ENCODE peak calls at places on chromosomes 6 and 20, in five cellular contexts. One of them, this sample, is unnamed.

GRCh38 chr20:46704714-46705377 is 4.6 kb upstream of the SLC2A10 start:
- DNase-seq in glutamatergic neuron: no peak
- DNase-seq in A549: no peak
- DNase-seq in choroid plexus epithelial cell: no peak
- DNase-seq in Panc1: no peak
- DNase-seq in this sample: no peak

GRCh38 chr20:63597651-63598478 is 23.8 kb upstream of the HELZ2 start:
- DNase-seq in glutamatergic neuron: no peak
- DNase-seq in A549: no peak
- DNase-seq in choroid plexus epithelial cell: no peak
- DNase-seq in Panc1: no peak
- DNase-seq in this sample: no peak

GRCh38 chr20:2698186-2698817 is 5.7 kb downstream of the EBF4 start:
- DNase-seq in glutamatergic neuron: no peak
- DNase-seq in A549: no peak
- DNase-seq in choroid plexus epithelial cell: no peak
- DNase-seq in Panc1: no peak
- DNase-seq in this sample: no peak

GRCh38 chr6:169906741-169907418 is 155.5 kb downstream of the ERMARD start:
- DNase-seq in glutamatergic neuron: no peak
- DNase-seq in A549: no peak
- DNase-seq in choroid plexus epithelial cell: no peak
- DNase-seq in Panc1: no peak
- DNase-seq in this sample: no peak

GRCh38 chr6:131954775-131955107 is 3.6 kb upstream of the CCN2 start:
- DNase-seq in glutamatergic neuron: no peak
- DNase-seq in A549: peak
- DNase-seq in choroid plexus epithelial cell: peak
- DNase-seq in Panc1: peak
- DNase-seq in this sample: no peak

GRCh38 chr20:23361108-23361650 is 803 bp upstream of the GZF1 start:
- DNase-seq in glutamatergic neuron: no peak
- DNase-seq in A549: peak
- DNase-seq in choroid plexus epithelial cell: peak
- DNase-seq in Panc1: no peak
- DNase-seq in this sample: no peak

GRCh38 chr6:53284901-53285300 is 63.8 kb downstream of the ELOVL5 start:
- DNase-seq in glutamatergic neuron: no peak
- DNase-seq in A549: no peak
- DNase-seq in choroid plexus epithelial cell: no peak
- DNase-seq in Panc1: no peak
- DNase-seq in this sample: no peak

GRCh38 chr6:6840831-6841263 is 252.3 kb downstream of the LY86 start:
- DNase-seq in glutamatergic neuron: no peak
- DNase-seq in A549: no peak
- DNase-seq in choroid plexus epithelial cell: no peak
- DNase-seq in Panc1: no peak
- DNase-seq in this sample: peak

GRCh38 chr20:56391596-56392281 is at the start of gene AURKA:
- DNase-seq in glutamatergic neuron: no peak
- DNase-seq in A549: no peak
- DNase-seq in choroid plexus epithelial cell: peak
- DNase-seq in Panc1: no peak
- DNase-seq in this sample: no peak

GRCh38 chr6:88983532-88983931 is 20.1 kb upstream of the RNGTT start:
- DNase-seq in glutamatergic neuron: peak
- DNase-seq in A549: peak
- DNase-seq in choroid plexus epithelial cell: peak
- DNase-seq in Panc1: no peak
- DNase-seq in this sample: no peak

GRCh38 chr6:167122041-167122826 is 662 bp upstream of the CCR6 start:
- DNase-seq in glutamatergic neuron: no peak
- DNase-seq in A549: no peak
- DNase-seq in choroid plexus epithelial cell: no peak
- DNase-seq in Panc1: no peak
- DNase-seq in this sample: no peak

GRCh38 chr20:35768731-35769664 is 2.8 kb upstream of the PHF20 start:
- DNase-seq in glutamatergic neuron: peak
- DNase-seq in A549: peak
- DNase-seq in choroid plexus epithelial cell: peak
- DNase-seq in Panc1: peak
- DNase-seq in this sample: peak

GRCh38 chr6:37483917-37484785 is 15.5 kb downstream of the CCDC167 start:
- DNase-seq in glutamatergic neuron: peak
- DNase-seq in A549: peak
- DNase-seq in choroid plexus epithelial cell: peak
- DNase-seq in Panc1: no peak
- DNase-seq in this sample: peak

GRCh38 chr20:19735446-19735845 is 22.6 kb upstream of the RIN2 start:
- DNase-seq in glutamatergic neuron: peak
- DNase-seq in A549: peak
- DNase-seq in choroid plexus epithelial cell: peak
- DNase-seq in Panc1: peak
- DNase-seq in this sample: no peak

GRCh38 chr20:39264506-39265172 is 302.5 kb downstream of the DHX35 start:
- DNase-seq in glutamatergic neuron: peak
- DNase-seq in A549: peak
- DNase-seq in choroid plexus epithelial cell: peak
- DNase-seq in Panc1: peak
- DNase-seq in this sample: peak

GRCh38 chr20:21539512-21539911 is 25.6 kb upstream of the NKX2-2 start:
- DNase-seq in glutamatergic neuron: no peak
- DNase-seq in A549: no peak
- DNase-seq in choroid plexus epithelial cell: no peak
- DNase-seq in Panc1: no peak
- DNase-seq in this sample: no peak

GRCh38 chr6:44571510-44571909 is 184.0 kb downstream of the CDC5L start:
- DNase-seq in glutamatergic neuron: no peak
- DNase-seq in A549: no peak
- DNase-seq in choroid plexus epithelial cell: no peak
- DNase-seq in Panc1: no peak
- DNase-seq in this sample: no peak

GRCh38 chr6:15412767-15413166 is 166.9 kb downstream of the JARID2 start:
- DNase-seq in glutamatergic neuron: no peak
- DNase-seq in A549: no peak
- DNase-seq in choroid plexus epithelial cell: no peak
- DNase-seq in Panc1: no peak
- DNase-seq in this sample: no peak

GRCh38 chr6:127939442-127940066 is 38.7 kb upstream of the THEMIS start:
- DNase-seq in glutamatergic neuron: no peak
- DNase-seq in A549: no peak
- DNase-seq in choroid plexus epithelial cell: peak
- DNase-seq in Panc1: no peak
- DNase-seq in this sample: no peak

GRCh38 chr6:37630281-37630799 is 67.3 kb downstream of the MDGA1 start:
- DNase-seq in glutamatergic neuron: no peak
- DNase-seq in A549: peak
- DNase-seq in choroid plexus epithelial cell: peak
- DNase-seq in Panc1: peak
- DNase-seq in this sample: no peak

GRCh38 chr6:159654483-159655098 is 38.5 kb downstream of the SOD2 start:
- DNase-seq in glutamatergic neuron: no peak
- DNase-seq in A549: peak
- DNase-seq in choroid plexus epithelial cell: peak
- DNase-seq in Panc1: peak
- DNase-seq in this sample: peak

GRCh38 chr20:22866757-22867425 is 168.2 kb upstream of the SSTR4 start:
- DNase-seq in glutamatergic neuron: no peak
- DNase-seq in A549: peak
- DNase-seq in choroid plexus epithelial cell: peak
- DNase-seq in Panc1: no peak
- DNase-seq in this sample: no peak

GRCh38 chr6:154570505-154570904 is 60.0 kb upstream of the CNKSR3 start:
- DNase-seq in glutamatergic neuron: no peak
- DNase-seq in A549: no peak
- DNase-seq in choroid plexus epithelial cell: no peak
- DNase-seq in Panc1: no peak
- DNase-seq in this sample: no peak

GRCh38 chr6:149212892-149213786 is 104.4 kb upstream of the TAB2 start:
- DNase-seq in glutamatergic neuron: no peak
- DNase-seq in A549: no peak
- DNase-seq in choroid plexus epithelial cell: peak
- DNase-seq in Panc1: no peak
- DNase-seq in this sample: peak

GRCh38 chr6:116410945-116411623 is 40.3 kb downstream of the DSE start:
- DNase-seq in glutamatergic neuron: no peak
- DNase-seq in A549: no peak
- DNase-seq in choroid plexus epithelial cell: peak
- DNase-seq in Panc1: no peak
- DNase-seq in this sample: no peak

GRCh38 chr20:34896086-34896551 is 19.7 kb downstream of the ACSS2 start:
- DNase-seq in glutamatergic neuron: no peak
- DNase-seq in A549: no peak
- DNase-seq in choroid plexus epithelial cell: no peak
- DNase-seq in Panc1: no peak
- DNase-seq in this sample: no peak

GRCh38 chr6:158803733-158804143 is 15.4 kb downstream of the EZR start:
- DNase-seq in glutamatergic neuron: no peak
- DNase-seq in A549: no peak
- DNase-seq in choroid plexus epithelial cell: peak
- DNase-seq in Panc1: no peak
- DNase-seq in this sample: peak

GRCh38 chr20:10501377-10501776 is 66.3 kb downstream of the SLX4IP start:
- DNase-seq in glutamatergic neuron: no peak
- DNase-seq in A549: no peak
- DNase-seq in choroid plexus epithelial cell: no peak
- DNase-seq in Panc1: no peak
- DNase-seq in this sample: no peak

GRCh38 chr20:45325367-45325766 is 17.3 kb upstream of the MATN4 start:
- DNase-seq in glutamatergic neuron: peak
- DNase-seq in A549: no peak
- DNase-seq in choroid plexus epithelial cell: no peak
- DNase-seq in Panc1: no peak
- DNase-seq in this sample: no peak

GRCh38 chr20:45318948-45319347 is 10.8 kb upstream of the MATN4 start:
- DNase-seq in glutamatergic neuron: no peak
- DNase-seq in A549: no peak
- DNase-seq in choroid plexus epithelial cell: no peak
- DNase-seq in Panc1: no peak
- DNase-seq in this sample: no peak

GRCh38 chr20:45320948-45321595 is 13.0 kb upstream of the MATN4 start:
- DNase-seq in glutamatergic neuron: no peak
- DNase-seq in A549: no peak
- DNase-seq in choroid plexus epithelial cell: no peak
- DNase-seq in Panc1: no peak
- DNase-seq in this sample: no peak

GRCh38 chr20:45323731-45324130 is 15.6 kb upstream of the MATN4 start:
- DNase-seq in glutamatergic neuron: no peak
- DNase-seq in A549: no peak
- DNase-seq in choroid plexus epithelial cell: peak
- DNase-seq in Panc1: no peak
- DNase-seq in this sample: no peak

DNA sequence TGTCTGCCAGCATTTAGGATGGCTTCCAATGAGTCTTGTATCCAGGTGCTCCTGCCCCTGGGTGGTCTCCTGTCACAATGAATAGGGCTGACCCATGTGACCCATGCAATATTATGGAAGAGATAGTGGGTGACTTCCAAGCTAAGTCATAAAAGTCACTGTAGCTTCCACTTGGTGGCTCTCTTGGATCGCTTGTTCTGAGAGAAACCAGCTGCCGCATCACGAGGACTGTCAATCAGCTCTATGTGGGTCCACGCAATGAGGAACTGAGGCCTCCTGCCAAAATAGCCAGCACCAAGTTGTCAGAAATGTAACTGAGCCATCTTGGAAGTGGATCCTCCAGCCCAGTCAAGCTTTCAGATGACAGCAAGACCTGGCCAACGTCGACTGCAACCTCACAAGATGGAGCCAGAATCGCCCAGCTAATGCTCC is 14.9 kb upstream of the MATN4 start:
- DNase-seq in glutamatergic neuron: no peak
- DNase-seq in A549: no peak
- DNase-seq in choroid plexus epithelial cell: peak
- DNase-seq in Panc1: no peak
- DNase-seq in this sample: peak
- TF ChIP-seq CTCF in glutamatergic neuron: no peak
- TF ChIP-seq CTCF in A549: peak
- TF ChIP-seq CTCF in choroid plexus epithelial cell: peak
- TF ChIP-seq CTCF in Panc1: peak
- TF ChIP-seq CTCF in this sample: no peak

GRCh38 chr6:33827546-33828451 is 24.0 kb upstream of the MLN start:
- DNase-seq in glutamatergic neuron: no peak
- DNase-seq in A549: no peak
- DNase-seq in choroid plexus epithelial cell: peak
- DNase-seq in Panc1: no peak
- DNase-seq in this sample: no peak
- TF ChIP-seq CTCF in glutamatergic neuron: no peak
- TF ChIP-seq CTCF in A549: no peak
- TF ChIP-seq CTCF in choroid plexus epithelial cell: no peak
- TF ChIP-seq CTCF in Panc1: no peak
- TF ChIP-seq CTCF in this sample: no peak

DNA sequence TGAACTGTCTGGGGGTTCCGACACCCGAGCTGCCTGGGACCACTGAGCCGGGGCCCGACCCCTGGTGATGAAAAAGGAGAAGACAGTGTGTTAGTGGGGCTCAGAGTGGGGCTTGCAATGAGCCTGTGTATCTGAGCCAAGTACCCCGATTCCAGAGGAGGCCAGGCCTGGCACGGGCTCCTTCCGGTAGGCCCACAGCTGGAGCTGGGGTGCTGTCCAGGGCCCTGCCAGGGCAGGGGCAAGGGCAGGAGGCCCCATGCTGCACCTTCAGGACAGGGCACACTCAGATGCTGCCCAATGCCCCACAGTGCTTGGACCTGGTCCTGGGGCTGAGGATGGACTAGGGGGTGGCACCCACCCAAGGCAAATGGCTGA is 89.4 kb downstream of the TAF4 start:
- DNase-seq in glutamatergic neuron: no peak
- DNase-seq in A549: no peak
- DNase-seq in choroid plexus epithelial cell: no peak
- DNase-seq in Panc1: no peak
- DNase-seq in this sample: no peak
- TF ChIP-seq CTCF in glutamatergic neuron: no peak
- TF ChIP-seq CTCF in A549: no peak
- TF ChIP-seq CTCF in choroid plexus epithelial cell: no peak
- TF ChIP-seq CTCF in Panc1: no peak
- TF ChIP-seq CTCF in this sample: no peak

DNA sequence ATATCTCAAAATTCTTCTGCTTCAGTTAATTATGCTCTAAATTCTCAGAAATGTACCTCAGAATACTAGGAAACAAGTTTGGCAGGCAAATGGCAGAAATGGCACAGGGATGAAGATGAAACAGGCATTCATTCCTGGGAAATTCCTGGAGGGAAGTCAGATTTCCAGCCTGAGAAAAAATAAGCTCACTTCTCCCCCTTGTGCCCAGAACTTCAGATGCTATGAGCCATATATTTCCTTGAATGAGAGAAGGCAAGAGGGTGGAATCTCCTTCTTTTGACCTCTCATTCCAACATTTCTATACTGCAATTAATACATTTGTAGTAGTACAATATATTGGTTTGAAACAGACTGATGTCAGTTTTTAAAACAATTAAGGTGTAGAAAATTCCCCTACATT is 22.8 kb downstream of the RGS17 start:
- DNase-seq in glutamatergic neuron: no peak
- DNase-seq in A549: no peak
- DNase-seq in choroid plexus epithelial cell: peak
- DNase-seq in Panc1: no peak
- DNase-seq in this sample: no peak
- TF ChIP-seq CTCF in glutamatergic neuron: no peak
- TF ChIP-seq CTCF in A549: peak
- TF ChIP-seq CTCF in choroid plexus epithelial cell: peak
- TF ChIP-seq CTCF in Panc1: peak
- TF ChIP-seq CTCF in this sample: no peak

This sample was measured in GM20000.